ENCODE peak calls at places on chromosomes 1 and 21, in six cellular contexts. N is choroid plexus epithelial cell, S is suprapubic skin, Q is GM12865, W is HL-60, U is colonic mucosa. H is an unnamed sample.

GRCh38 chr1:226558293-226558692 is 9.7 kb downstream of the STUM start:
- DNase-seq in W (no peak), U (no peak), Q (no peak), S (no peak), N (no peak), H (no peak)

GRCh38 chr1:154627247-154628121 is 19.5 kb upstream of the ADAR start:
- DNase-seq in W (peak), S (peak), Q (peak), U (peak), N (peak), H (peak)

GRCh38 chr1:8911416-8912309 is 33.2 kb upstream of the ENO1 start:
- DNase-seq in S (no peak), W (no peak), U (no peak), Q (no peak), N (peak), H (no peak)

GRCh38 chr1:84603223-84603622 is 29.0 kb upstream of the CTBS start:
- DNase-seq in W (no peak), N (peak), U (no peak), Q (no peak), S (no peak), H (peak)

GRCh38 chr1:159000627-159001026 is 9.1 kb upstream of the IFI16 start:
- DNase-seq in N (peak), U (peak), S (peak), W (no peak), Q (no peak), H (peak)

GRCh38 chr1:170623171-170623570 is 40.8 kb upstream of the PRRX1 start:
- DNase-seq in U (no peak), W (no peak), S (no peak), N (peak), Q (no peak), H (peak)

GRCh38 chr1:107501081-107501605 is 360.3 kb downstream of the NTNG1 start:
- DNase-seq in U (no peak), W (no peak), Q (no peak), N (no peak), S (no peak), H (no peak)

GRCh38 chr21:34620084-34620665 is 5.3 kb upstream of the RCAN1 start:
- DNase-seq in N (no peak), W (no peak), U (no peak), Q (no peak), S (no peak), H (no peak)

GRCh38 chr1:34639701-34640100 is 115.1 kb upstream of the GJB5 start:
- DNase-seq in Q (no peak), U (no peak), W (no peak), N (no peak), S (no peak), H (no peak)

GRCh38 chr1:208203848-208204609 is 40.2 kb downstream of the PLXNA2 start:
- DNase-seq in Q (no peak), N (peak), S (no peak), U (no peak), W (no peak), H (peak)

GRCh38 chr1:201714542-201715276 is 114.2 kb upstream of the IPO9 start:
- DNase-seq in Q (no peak), W (no peak), S (peak), U (peak), N (peak), H (peak)

GRCh38 chr1:117182271-117182670 is 28.5 kb downstream of the VTCN1 start:
- DNase-seq in U (no peak), Q (no peak), N (no peak), S (no peak), W (no peak), H (no peak)

GRCh38 chr21:17612023-17612564 is 607 bp downstream of the BTG3 start:
- DNase-seq in S (peak), N (peak), W (no peak), U (peak), Q (peak), H (peak)

GRCh38 chr1:197362871-197363270 is 94.8 kb downstream of the CRB1 start:
- DNase-seq in N (no peak), Q (no peak), U (no peak), W (no peak), S (no peak), H (no peak)

GRCh38 chr1:85578321-85579295 is 2.0 kb upstream of the CCN1 start:
- DNase-seq in S (no peak), Q (no peak), W (no peak), U (no peak), N (peak), H (peak)

GRCh38 chr1:65425697-65426096 is 5.2 kb downstream of the LEPR start:
- DNase-seq in N (peak), Q (no peak), W (no peak), S (no peak), U (no peak), H (peak)

GRCh38 chr1:175757381-175758015 is 14.1 kb upstream of the TNR start:
- DNase-seq in U (peak), S (no peak), W (peak), Q (peak), N (peak), H (peak)

GRCh38 chr1:172177849-172178248 is 242.6 kb upstream of the C1orf105 start:
- DNase-seq in Q (no peak), N (no peak), W (no peak), U (no peak), S (no peak), H (no peak)

GRCh38 chr1:2439369-2439768 is 27.0 kb upstream of the PEX10 start:
- DNase-seq in U (no peak), Q (peak), W (no peak), N (no peak), S (no peak), H (no peak)

GRCh38 chr1:98821379-98821778 is 159.9 kb downstream of the SNX7 start:
- DNase-seq in W (no peak), Q (no peak), U (no peak), N (no peak), S (no peak), H (no peak)

GRCh38 chr1:203116048-203116810 is 11.3 kb upstream of the ADORA1 start:
- DNase-seq in U (no peak), S (no peak), Q (no peak), W (no peak), N (no peak), H (no peak)

GRCh38 chr1:35832515-35832914 is 24.7 kb downstream of the AGO4 start:
- DNase-seq in S (no peak), N (no peak), U (no peak), Q (no peak), W (no peak), H (no peak)

GRCh38 chr1:113630340-113631327 is 128.7 kb downstream of the PHTF1 start:
- DNase-seq in Q (no peak), S (no peak), U (no peak), W (no peak), N (no peak), H (no peak)

GRCh38 chr1:214458541-214458940 is 92.9 kb downstream of the PTPN14 start:
- DNase-seq in S (no peak), U (no peak), W (no peak), Q (no peak), N (no peak), H (no peak)

GRCh38 chr1:161389691-161390558 is 22.2 kb upstream of the CFAP126 start:
- DNase-seq in S (peak), W (peak), N (peak), Q (peak), U (peak), H (peak)

GRCh38 chr1:170175477-170175876 is 29.7 kb downstream of the NTMT2 start:
- DNase-seq in N (no peak), W (no peak), Q (no peak), U (no peak), S (no peak), H (no peak)

GRCh38 chr1:96306809-96307208 is 414.8 kb upstream of the PTBP2 start:
- DNase-seq in Q (no peak), U (no peak), S (no peak), N (peak), W (no peak), H (peak)

GRCh38 chr1:228272831-228273571 is 65.2 kb downstream of the OBSCN start:
- DNase-seq in S (peak), N (no peak), Q (no peak), U (peak), W (no peak), H (no peak)

GRCh38 chr1:244657421-244657820 is 4.5 kb downstream of the DESI2 start:
- DNase-seq in S (no peak), W (no peak), Q (no peak), N (no peak), U (no peak), H (no peak)

GRCh38 chr1:244660595-244660994 is 7.7 kb downstream of the DESI2 start:
- DNase-seq in S (no peak), U (no peak), W (no peak), Q (no peak), N (no peak), H (no peak)

GRCh38 chr1:244655186-244655585 is 2.3 kb downstream of the DESI2 start:
- DNase-seq in N (no peak), W (no peak), U (no peak), Q (no peak), S (no peak), H (no peak)

GRCh38 chr1:244662604-244663003 is 9.7 kb downstream of the DESI2 start:
- DNase-seq in W (no peak), Q (no peak), U (no peak), S (no peak), N (peak), H (no peak)

DNA sequence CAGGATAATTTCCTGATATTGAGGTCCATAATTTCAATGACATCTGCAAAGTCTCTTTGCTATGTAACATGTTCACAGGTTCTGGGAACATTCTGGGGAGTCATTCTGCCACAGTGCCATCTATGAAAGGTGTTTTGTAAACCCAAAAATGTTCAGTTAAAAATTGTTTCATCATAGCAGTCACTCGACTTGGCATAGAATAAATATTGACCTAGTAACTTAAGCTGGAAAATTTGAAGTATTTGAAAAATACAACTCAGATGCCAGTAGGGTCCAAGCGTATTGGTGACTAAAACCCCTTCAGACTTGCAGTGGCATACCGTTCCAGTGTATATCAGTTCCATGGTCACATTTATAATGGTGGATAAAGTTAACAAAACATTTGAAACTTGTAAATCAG is 6.8 kb downstream of the DESI2 start:
- DNase-seq in S (no peak), U (no peak), N (no peak), Q (no peak), W (no peak), H (no peak)
- H3K4me3 ChIP-seq in S (no peak), U (no peak), N (no peak), Q (no peak), W (no peak), H (no peak)

GRCh38 chr1:168535536-168535935 is 8.3 kb downstream of the XCL2 start:
- DNase-seq in S (no peak), N (no peak), Q (peak), W (peak), U (no peak), H (no peak)
- H3K4me3 ChIP-seq in S (no peak), N (no peak), Q (no peak), W (no peak), U (no peak), H (no peak)

DNA sequence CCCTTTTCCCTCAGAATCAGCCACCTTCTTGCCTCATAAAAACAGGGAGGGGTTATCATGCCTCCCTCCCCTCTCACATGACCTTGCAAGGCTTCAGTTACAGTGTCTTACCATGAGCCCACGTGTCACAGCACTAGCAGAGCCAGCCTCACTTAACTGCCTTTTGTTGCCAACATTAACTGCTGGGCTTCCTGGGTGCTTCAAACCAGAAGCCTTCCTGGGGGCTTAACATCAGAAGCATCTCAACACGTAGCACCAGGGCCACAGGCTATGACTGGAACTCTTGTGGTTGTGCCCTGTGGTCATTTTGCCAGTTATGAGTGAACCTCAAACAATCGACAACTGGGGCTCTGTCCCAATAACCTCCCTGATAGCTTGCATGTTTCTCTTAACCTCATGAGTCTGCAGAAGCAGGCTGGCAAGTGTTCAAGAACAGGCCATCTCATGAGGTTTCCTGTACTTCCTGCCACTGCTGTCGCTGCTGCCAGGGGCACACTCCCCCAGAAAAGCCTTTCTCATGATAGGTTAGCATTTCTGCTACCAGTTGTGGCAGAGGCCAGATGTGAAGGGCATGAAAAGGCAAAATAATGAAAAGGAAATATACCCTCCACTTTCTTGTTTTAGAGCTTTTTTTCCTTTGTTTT is 132.2 kb downstream of the GLUL start:
- DNase-seq in N (peak), U (peak), S (peak), Q (peak), W (peak), H (peak)
- H3K4me3 ChIP-seq in N (no peak), U (no peak), S (no peak), Q (no peak), W (no peak), H (no peak)

GRCh38 chr21:43778469-43779335 is 2.6 kb upstream of the CSTB start:
- DNase-seq in S (no peak), N (peak), Q (no peak), U (peak), W (peak), H (no peak)

GRCh38 chr21:43777953-43778352 is 1.8 kb upstream of the CSTB start:
- DNase-seq in W (no peak), Q (no peak), N (no peak), S (no peak), U (no peak), H (no peak)

GRCh38 chr21:43775190-43775589 is 918 bp downstream of the CSTB start:
- DNase-seq in U (no peak), W (no peak), N (no peak), Q (no peak), S (no peak), H (no peak)

GRCh38 chr21:43774163-43774562 is 1.9 kb downstream of the CSTB start:
- DNase-seq in W (no peak), Q (no peak), U (no peak), N (no peak), S (no peak), H (no peak)

DNA sequence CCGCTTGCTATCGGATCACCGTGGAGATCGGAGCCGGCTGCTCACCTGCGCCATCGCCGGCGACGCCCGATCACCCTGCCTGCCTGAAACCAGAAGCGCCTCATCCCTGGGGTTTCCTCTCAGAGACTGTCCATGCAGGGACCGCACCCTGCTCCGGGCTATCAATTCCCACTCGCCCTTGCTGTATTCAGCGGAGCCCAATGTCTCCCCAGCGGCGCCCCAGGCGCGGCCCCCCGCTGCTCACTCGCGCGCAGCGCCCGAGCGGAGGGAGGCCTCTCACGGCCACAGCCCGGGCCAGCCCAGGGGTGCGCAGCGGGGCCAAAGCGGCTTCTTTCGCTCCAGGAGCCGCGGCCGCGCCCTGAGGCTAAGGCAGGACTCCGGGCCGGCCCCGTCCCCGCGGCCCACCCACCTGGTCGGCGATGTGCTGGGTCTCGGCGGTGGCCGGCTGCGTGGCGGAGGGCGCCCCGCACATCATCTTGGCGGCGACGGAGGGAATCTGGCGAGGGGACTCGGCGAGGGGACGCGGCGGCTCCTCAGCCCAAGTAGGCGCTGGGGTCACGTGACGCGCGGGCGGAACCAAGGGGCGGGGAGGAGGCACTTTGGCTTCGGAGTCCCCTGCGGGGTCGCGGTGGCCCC is at the start of gene CSTB:
- DNase-seq in W (peak), U (peak), Q (peak), S (peak), N (peak), H (no peak)
- H3K4me3 ChIP-seq in W (peak), U (peak), Q (peak), S (peak), N (peak), H (peak)

DNA sequence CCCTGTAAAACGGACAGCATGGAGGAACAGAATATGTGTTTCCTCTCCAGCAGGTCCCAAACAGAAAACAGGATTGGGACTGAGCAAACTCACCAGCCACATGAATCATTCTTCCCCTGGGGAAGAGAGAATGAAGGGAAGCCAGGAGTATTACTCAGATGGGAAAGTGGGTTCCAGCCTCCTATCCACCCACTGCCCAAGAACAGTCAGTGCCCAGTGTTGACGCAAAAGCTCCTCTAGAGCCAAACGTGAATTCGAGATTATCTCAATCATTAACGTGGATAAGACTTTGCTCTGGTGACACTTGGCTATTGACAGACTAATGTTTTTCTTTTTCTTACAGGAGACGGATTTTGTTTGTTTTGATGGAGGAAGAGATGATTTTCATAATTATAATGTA is 9.3 kb downstream of the MIA3 start:
- DNase-seq in N (peak), W (no peak), Q (no peak), S (no peak), U (no peak), H (peak)
- H3K4me3 ChIP-seq in N (no peak), W (no peak), Q (no peak), S (no peak), U (no peak), H (no peak)

GRCh38 chr1:151146072-151146415 is 387 bp downstream of the SEMA6C start:
- DNase-seq in S (no peak), N (no peak), W (no peak), Q (no peak), U (peak), H (no peak)

GRCh38 chr1:151143986-151144385 is 2.4 kb downstream of the SEMA6C start:
- DNase-seq in U (no peak), S (no peak), Q (no peak), W (no peak), N (no peak), H (no peak)

GRCh38 chr1:151143057-151143435 is 3.4 kb downstream of the SEMA6C start:
- DNase-seq in Q (no peak), U (no peak), S (no peak), N (no peak), W (no peak), H (no peak)

GRCh38 chr1:151145158-151146071 is 1.0 kb downstream of the SEMA6C start:
- DNase-seq in S (no peak), U (no peak), W (no peak), N (peak), Q (no peak), H (peak)

GRCh38 chr1:151144474-151145157 is 1.8 kb downstream of the SEMA6C start:
- DNase-seq in W (no peak), N (peak), Q (no peak), S (no peak), U (no peak), H (no peak)
- H3K4me3 ChIP-seq in W (no peak), N (peak), Q (no peak), S (peak), U (no peak), H (no peak)

DNA sequence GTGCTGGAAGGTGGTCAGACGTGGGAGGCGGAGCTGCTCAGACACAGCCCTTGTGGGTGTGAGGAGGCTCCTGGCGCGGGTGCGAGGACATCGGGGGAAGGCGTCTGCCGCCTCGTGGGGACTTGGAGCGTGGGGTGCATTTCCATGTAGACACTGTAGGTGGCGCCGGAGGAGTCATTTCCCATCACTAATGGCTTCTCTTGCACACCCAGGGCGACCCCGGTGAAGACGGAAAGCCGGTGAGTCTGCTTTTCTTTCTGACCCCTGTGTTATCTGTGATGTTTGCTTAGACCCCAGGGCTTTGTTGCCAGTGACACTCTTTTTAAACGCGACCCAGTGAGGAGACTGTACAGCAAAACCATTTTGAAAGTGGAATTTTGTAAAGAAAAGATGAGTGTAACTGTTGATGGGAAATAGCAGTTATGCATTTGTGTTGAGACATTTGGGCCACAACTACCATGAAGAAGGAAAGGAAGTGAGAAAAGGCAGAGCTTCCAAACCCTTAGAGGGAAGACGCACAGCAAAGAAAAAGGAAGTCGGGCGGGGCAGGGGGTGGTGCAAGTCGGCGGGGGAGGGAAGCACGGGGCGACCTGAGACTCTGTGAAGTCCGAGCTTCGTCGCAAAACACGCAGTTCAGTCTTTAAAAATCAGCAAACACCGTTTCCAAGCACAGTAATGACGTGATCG is 64.0 kb downstream of the SLC19A1 start:
- DNase-seq in W (peak), Q (peak), U (peak), N (peak), S (no peak), H (peak)
- H3K4me3 ChIP-seq in W (no peak), Q (peak), U (no peak), N (peak), S (peak), H (no peak)

H was measured in fibroblast of mammary gland.